ENCODE peak calls at places on chromosome 7, in five cellular contexts. Z, W, U, C and M are unnamed samples. For H3K36me3, the result is how much of the 10 kb centered on the place peaks cover.

GRCh38 chr7:90536449-90536848 is 59.7 kb upstream of the CDK14 start:
- DNase-seq in Z (no peak), W (no peak), U (no peak), C (no peak), M (no peak)

GRCh38 chr7:139094596-139094995 is 14.9 kb downstream of the ZC3HAV1 start:
- DNase-seq in Z (no peak), W (no peak), U (no peak), C (no peak), M (no peak)

GRCh38 chr7:112134039-112134438 is 72.2 kb downstream of the DOCK4 start:
- DNase-seq in Z (no peak), W (no peak), U (no peak), C (no peak), M (no peak)

GRCh38 chr7:75945297-75946168 is 30.6 kb downstream of the POR start:
- DNase-seq in Z (no peak), W (peak), U (peak), C (no peak), M (peak)

GRCh38 chr7:41508755-41509154 is 194.1 kb downstream of the INHBA start:
- DNase-seq in Z (no peak), W (peak), U (no peak), C (no peak), M (peak)

GRCh38 chr7:131556055-131556911 is at the start of gene PODXL:
- DNase-seq in Z (peak), W (peak), U (peak), C (peak), M (no peak)

GRCh38 chr7:125618516-125618915 is 688.9 kb upstream of the POT1 start:
- DNase-seq in Z (no peak), W (no peak), U (no peak), C (no peak), M (no peak)

GRCh38 chr7:116985575-116985974 is 32.3 kb downstream of the ST7 start:
- DNase-seq in Z (no peak), W (no peak), U (no peak), C (no peak), M (no peak)

GRCh38 chr7:94655562-94655883 is 410 bp downstream of the SGCE start:
- DNase-seq in Z (no peak), W (no peak), U (no peak), C (peak), M (no peak)

GRCh38 chr7:128409435-128410091 is at the start of gene IMPDH1:
- DNase-seq in Z (peak), W (peak), U (peak), C (peak), M (peak)

GRCh38 chr7:143505845-143506244 is 28.2 kb downstream of the TAS2R41 start:
- DNase-seq in Z (no peak), W (no peak), U (no peak), C (no peak), M (peak)

GRCh38 chr7:46286346-46286745 is 365.3 kb upstream of the IGFBP3 start:
- DNase-seq in Z (no peak), W (no peak), U (peak), C (no peak), M (peak)

GRCh38 chr7:188174-188573 is 4.2 kb upstream of the FAM20C start:
- DNase-seq in Z (no peak), W (no peak), U (no peak), C (no peak), M (no peak)

GRCh38 chr7:142407939-142408573 is 150.2 kb upstream of the PRSS58 start:
- DNase-seq in Z (no peak), W (peak), U (no peak), C (no peak), M (no peak)

GRCh38 chr7:132485600-132486594 is 90.4 kb downstream of the PLXNA4 start:
- DNase-seq in Z (no peak), W (no peak), U (no peak), C (no peak), M (no peak)

GRCh38 chr7:107996072-107996824 is 6.7 kb downstream of the LAMB1 start:
- DNase-seq in Z (no peak), W (peak), U (peak), C (no peak), M (peak)
- H3K36me3 ChIP-seq in Z (under half), W (under half), U (under half), C (under half), M (under half)

GRCh38 chr7:27110977-27111752 is 8.7 kb upstream of the HOXA2 start:
- DNase-seq in Z (no peak), W (peak), U (peak), C (peak), M (no peak)

GRCh38 chr7:27111753-27112277 is 9.3 kb upstream of the HOXA2 start:
- DNase-seq in Z (no peak), W (no peak), U (no peak), C (peak), M (no peak)

GRCh38 chr7:27113991-27114866 is 11.7 kb upstream of the HOXA2 start:
- DNase-seq in Z (no peak), W (peak), U (peak), C (peak), M (no peak)

GRCh38 chr7:27112361-27112760 is 9.9 kb upstream of the HOXA2 start:
- DNase-seq in Z (no peak), W (no peak), U (peak), C (no peak), M (no peak)

GRCh38 chr7:27112960-27113949 is 10.8 kb upstream of the HOXA2 start:
- DNase-seq in Z (no peak), W (peak), U (peak), C (peak), M (no peak)
- H3K36me3 ChIP-seq in Z (under half), W (under half), U (under half), C (under half), M (under half)

DNA sequence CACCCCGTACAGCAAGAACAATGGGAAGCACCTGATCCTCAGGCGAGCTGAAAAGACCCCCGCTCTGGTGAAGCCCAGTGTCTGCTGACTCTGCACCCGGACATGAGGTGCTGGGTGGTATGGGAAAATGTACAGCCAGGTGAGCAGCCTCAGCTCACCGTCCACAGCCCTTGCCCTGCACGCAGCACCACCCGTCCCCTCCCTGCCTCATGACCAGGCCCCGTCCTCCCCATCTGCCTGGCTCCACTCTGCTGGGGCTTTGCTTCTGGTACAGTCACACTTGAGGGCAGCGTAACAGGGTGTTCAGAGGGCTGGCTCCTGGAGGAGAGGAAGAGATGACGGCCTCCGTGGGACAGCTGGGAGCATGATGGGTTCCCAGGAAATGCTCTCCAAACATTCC is 49.1 kb downstream of the NCAPG2 start:
- DNase-seq in Z (no peak), W (no peak), U (no peak), C (no peak), M (no peak)
- H3K36me3 ChIP-seq in Z (under half), W (under half), U (under half), C (under half), M (under half)

DNA sequence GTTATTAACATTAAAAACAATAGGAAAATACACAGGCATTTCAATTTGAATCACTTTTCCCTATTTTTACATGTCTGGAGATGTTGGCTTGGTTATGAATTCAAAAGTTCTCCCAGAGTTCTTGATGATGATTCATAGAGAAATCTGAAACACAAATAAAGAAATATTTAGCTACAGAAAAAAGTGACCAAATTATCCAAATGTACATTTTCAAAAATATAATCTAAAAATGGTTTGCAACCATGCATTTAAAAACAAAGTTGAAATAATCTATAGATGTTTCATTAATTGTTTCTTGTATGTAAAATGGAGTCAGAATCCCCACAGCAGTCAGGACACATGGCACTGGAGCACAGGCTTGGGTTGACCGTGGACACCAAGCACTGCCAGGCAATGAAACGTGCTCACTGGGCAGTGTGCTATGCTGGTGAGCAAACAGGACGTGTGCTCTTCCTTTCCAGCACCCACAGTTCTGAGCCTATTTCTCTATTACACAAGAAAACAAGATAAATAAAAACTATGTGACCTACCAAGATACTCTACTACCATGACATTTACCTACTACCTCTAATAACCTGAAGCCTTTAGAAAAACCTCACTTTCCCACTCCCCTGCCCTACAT is 44.1 kb upstream of the PTPRN2 start:
- DNase-seq in Z (no peak), W (no peak), U (no peak), C (no peak), M (no peak)
- H3K36me3 ChIP-seq in Z (under half), W (under half), U (under half), C (under half), M (under half)

GRCh38 chr7:6430974-6431373 is 16.8 kb downstream of the DAGLB start:
- DNase-seq in Z (no peak), W (no peak), U (no peak), C (no peak), M (no peak)

GRCh38 chr7:6432786-6433185 is 15.0 kb downstream of the DAGLB start:
- DNase-seq in Z (no peak), W (no peak), U (no peak), C (no peak), M (no peak)

GRCh38 chr7:6425948-6426347 is 21.8 kb downstream of the DAGLB start:
- DNase-seq in Z (no peak), W (no peak), U (no peak), C (no peak), M (no peak)

GRCh38 chr7:6433814-6434630 is 13.7 kb downstream of the DAGLB start:
- DNase-seq in Z (no peak), W (no peak), U (no peak), C (no peak), M (no peak)

DNA sequence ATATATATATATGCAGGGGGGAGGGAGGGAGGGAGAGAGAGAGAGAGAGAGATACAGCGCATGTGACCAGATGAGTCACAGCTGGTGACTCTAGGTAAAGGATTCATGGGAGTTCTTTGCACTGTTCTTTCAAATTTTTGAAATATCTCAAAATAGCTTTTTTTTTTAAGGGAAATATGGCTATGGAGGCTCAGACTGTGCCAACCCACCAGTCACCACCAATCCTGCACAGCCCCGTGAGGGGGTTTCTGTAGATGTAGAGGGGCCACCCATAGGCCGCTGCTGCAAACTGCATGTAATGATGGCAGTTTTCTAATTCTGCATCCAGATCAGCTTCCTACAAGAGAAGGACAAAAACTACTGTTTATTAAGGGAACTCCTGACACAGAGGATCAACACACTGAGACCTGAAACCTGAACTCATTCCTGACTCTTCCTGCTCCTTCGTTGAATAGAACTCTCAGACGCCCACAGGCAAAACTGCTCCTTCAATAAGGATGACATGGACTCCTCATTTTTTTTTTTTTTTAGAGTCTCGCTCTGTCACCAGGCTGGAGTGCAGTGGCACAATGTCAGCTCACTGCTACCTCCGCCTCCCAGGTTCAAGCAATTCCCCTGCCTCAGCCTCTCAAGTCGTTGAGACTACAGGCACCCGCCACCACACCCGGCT is 17.3 kb downstream of the DAGLB start:
- DNase-seq in Z (no peak), W (peak), U (no peak), C (no peak), M (peak)
- H3K36me3 ChIP-seq in Z (half or more), W (half or more), U (under half), C (under half), M (under half)

GRCh38 chr7:26202019-26202985 is 757 bp downstream of the CBX3 start:
- DNase-seq in Z (peak), W (no peak), U (peak), C (peak), M (peak)

GRCh38 chr7:26212921-26213718 is 11.6 kb downstream of the CBX3 start:
- DNase-seq in Z (no peak), W (no peak), U (no peak), C (no peak), M (no peak)

GRCh38 chr7:26213821-26214515 is 12.4 kb downstream of the CBX3 start:
- DNase-seq in Z (no peak), W (no peak), U (no peak), C (no peak), M (no peak)

DNA sequence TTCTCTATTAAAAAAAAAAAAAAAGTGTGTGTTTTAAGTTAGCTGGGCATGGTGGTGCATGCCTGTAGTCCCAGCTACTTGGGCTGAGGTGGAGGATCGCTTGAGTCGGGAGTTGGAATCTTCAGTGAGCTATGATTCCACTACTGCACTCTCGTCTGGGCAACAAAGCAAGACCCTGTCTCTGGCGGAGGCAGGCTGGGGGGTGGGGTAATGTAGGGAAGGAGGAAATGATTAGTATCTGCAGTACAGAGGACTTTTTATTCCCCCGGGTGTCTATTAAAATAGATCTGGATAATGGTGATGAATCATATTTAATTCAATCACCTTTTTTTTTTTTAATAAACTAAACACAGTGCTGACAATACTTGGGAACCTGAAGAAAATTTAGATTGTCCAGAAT is 6.5 kb downstream of the CBX3 start:
- DNase-seq in Z (no peak), W (no peak), U (no peak), C (no peak), M (no peak)
- H3K36me3 ChIP-seq in Z (half or more), W (under half), U (half or more), C (under half), M (under half)

DNA sequence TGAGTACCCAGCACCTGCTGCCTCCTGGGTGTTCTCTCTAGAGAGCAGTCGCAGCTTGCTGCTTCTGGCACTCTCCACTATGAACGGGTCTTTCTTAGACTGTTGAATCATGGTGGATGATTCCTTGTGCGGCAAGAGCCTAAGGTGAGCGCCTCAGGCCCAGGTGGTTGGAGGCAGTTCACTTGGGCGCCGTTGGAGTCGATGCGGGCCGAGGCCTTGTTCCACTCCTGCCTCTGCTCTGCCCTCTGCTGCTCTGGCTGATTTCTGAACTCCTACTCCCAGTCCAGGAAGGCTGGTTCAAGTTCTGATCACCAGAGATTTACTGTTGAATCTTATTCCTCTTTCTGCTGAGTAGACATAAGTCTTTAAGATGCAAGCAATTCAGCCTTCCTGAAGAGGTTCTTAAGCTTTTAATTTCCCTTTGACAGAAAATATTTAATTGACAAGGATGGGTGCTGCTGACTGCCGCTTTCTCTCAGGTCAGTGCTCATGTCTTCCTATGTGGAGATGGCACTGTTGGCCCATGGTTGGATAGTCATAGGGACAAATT is 10.4 kb downstream of the YKT6 start:
- DNase-seq in Z (peak), W (no peak), U (no peak), C (no peak), M (no peak)
- H3K36me3 ChIP-seq in Z (half or more), W (half or more), U (under half), C (under half), M (under half)

GRCh38 chr7:50667789-50668226 is 102.6 kb upstream of the DDC start:
- DNase-seq in Z (no peak), W (no peak), U (no peak), C (no peak), M (no peak)
- H3K36me3 ChIP-seq in Z (under half), W (half or more), U (under half), C (under half), M (under half)